ENCODE peak calls at places on chromosome X, in four cellular contexts. M is IMR-90; D is CD8-positive, alpha-beta T cell; H is tibial artery. S is an unnamed sample.

GRCh38 chrX:1466232-1466661 is 13.5 kb upstream of the ASMTL start:
- DNase-seq in M (no peak), D (no peak), H (peak), S (no peak)

GRCh38 chrX:110394653-110395052 is 36.0 kb downstream of the RTL9 start:
- DNase-seq in M (peak), D (no peak), H (no peak), S (peak)

GRCh38 chrX:122582280-122582679 is 601.8 kb upstream of the GRIA3 start:
- DNase-seq in M (no peak), D (no peak), H (no peak), S (peak)

GRCh38 chrX:123859828-123860505 is at the start of gene XIAP:
- DNase-seq in M (peak), D (peak), H (peak), S (peak)

GRCh38 chrX:11119295-11119943 is 8.3 kb downstream of the HCCS start:
- DNase-seq in M (no peak), D (no peak), H (no peak), S (no peak)

GRCh38 chrX:57906790-57907189 is 3.5 kb downstream of the ZXDA start:
- DNase-seq in M (peak), D (no peak), H (no peak), S (no peak)

GRCh38 chrX:43655961-43656494 is at the start of gene MAOA:
- DNase-seq in M (no peak), D (no peak), H (peak), S (peak)

GRCh38 chrX:41481264-41482109 is 34.3 kb downstream of the NYX start:
- DNase-seq in M (no peak), D (no peak), H (no peak), S (peak)

GRCh38 chrX:150899191-150899757 is 806 bp upstream of the CD99L2 start:
- DNase-seq in M (peak), D (no peak), H (peak), S (peak)

GRCh38 chrX:34877451-34877850 is 65.1 kb upstream of the FAM47B start:
- DNase-seq in M (peak), D (no peak), H (no peak), S (no peak)

GRCh38 chrX:2370436-2370835 is 130.3 kb downstream of the DHRSX start:
- DNase-seq in M (no peak), D (no peak), H (no peak), S (no peak)

GRCh38 chrX:109826954-109827708 is 94.1 kb upstream of the ACSL4 start:
- DNase-seq in M (peak), D (no peak), H (no peak), S (peak)

GRCh38 chrX:17710836-17711235 is 26.5 kb upstream of the SCML1 start:
- DNase-seq in M (peak), D (no peak), H (no peak), S (no peak)

GRCh38 chrX:14598330-14598729 is 69.0 kb downstream of the GLRA2 start:
- DNase-seq in M (no peak), D (no peak), H (no peak), S (no peak)

GRCh38 chrX:137916090-137916746 is 350.3 kb downstream of the ZIC3 start:
- DNase-seq in M (no peak), D (no peak), H (no peak), S (no peak)

GRCh38 chrX:9816094-9816700 is 30.0 kb downstream of the SHROOM2 start:
- DNase-seq in M (no peak), D (no peak), H (no peak), S (no peak)

GRCh38 chrX:96433409-96434122 is 251.1 kb upstream of the DIAPH2 start:
- DNase-seq in M (no peak), D (no peak), H (no peak), S (peak)

GRCh38 chrX:15244421-15244820 is 25.5 kb downstream of the ASB9 start:
- DNase-seq in M (no peak), D (no peak), H (no peak), S (no peak)

GRCh38 chrX:116204947-116205346 is 34.4 kb downstream of the AGTR2 start:
- DNase-seq in M (no peak), D (no peak), H (no peak), S (peak)

GRCh38 chrX:2650037-2650436 is 41.1 kb upstream of the CD99 start:
- DNase-seq in M (no peak), D (no peak), H (no peak), S (no peak)

GRCh38 chrX:10015711-10016515 is 48.8 kb downstream of the CLDN34 start:
- DNase-seq in M (peak), D (no peak), H (peak), S (no peak)

DNA sequence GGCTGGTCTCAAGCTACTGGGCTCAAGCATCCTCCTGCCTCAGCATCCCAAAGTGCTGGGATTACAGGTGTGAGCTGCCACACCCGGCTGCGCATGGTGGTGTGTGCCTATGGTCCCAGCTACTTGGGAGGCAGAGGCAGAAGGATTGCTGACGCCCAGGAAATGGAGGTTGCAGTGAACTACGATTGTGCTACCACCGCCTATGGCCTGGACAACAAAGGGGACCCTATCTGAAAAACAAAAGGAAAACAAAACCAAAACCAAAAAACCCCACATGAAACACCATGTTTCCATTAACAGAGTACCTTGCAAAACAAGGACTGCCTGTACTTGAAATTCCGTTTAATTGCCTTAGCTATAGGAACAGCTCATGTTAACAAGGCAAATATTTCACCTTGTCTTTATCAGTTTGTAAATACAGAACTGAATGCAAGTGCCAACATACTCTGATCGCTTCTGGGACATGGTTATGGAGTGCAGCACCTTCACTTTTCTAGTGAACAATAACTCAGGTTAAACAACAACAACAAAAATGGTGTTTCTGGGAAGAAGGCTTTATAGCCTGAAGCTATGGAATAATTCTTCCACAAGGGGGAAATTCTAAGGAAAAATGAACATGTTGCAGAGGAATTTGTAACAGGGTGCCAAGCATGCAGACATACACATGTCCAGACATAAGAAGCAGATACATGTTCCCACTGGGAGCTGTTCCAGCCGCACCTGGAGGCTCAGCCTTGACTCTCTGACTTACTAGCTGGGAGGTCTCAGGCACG is 73.2 kb upstream of the STS start:
- DNase-seq in M (no peak), D (no peak), H (no peak), S (peak)
- H3K4me3 ChIP-seq in M (no peak), D (no peak), H (no peak), S (no peak)

GRCh38 chrX:78708171-78708570 is 39.3 kb upstream of the LPAR4 start:
- DNase-seq in M (peak), D (no peak), H (no peak), S (peak)
- TF ChIP-seq CTCF in M (peak), D (no peak), H (no peak), S (peak)

GRCh38 chrX:83509246-83509801 is 1.2 kb downstream of the POU3F4 start:
- DNase-seq in M (no peak), D (no peak), H (no peak), S (no peak)
- H3K4me3 ChIP-seq in M (no peak), D (no peak), H (no peak), S (no peak)

DNA sequence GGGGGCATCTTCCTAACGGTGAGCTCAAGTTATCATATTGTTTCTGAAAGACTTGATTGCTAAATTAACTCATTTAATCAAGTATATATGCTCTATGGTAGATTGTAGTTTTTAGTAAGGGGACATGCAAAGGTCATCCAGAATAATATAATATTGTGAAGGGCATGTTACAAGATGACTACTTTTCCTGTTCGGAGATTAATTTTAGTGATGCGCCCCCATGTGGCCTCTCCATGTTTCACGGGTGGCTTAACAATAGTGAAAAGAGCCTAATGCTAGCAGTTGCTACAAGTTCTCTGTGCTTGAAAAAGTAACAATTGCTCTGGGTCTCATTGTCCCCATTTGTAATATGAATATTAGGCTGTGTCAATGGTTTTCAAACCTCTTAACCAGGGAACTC is 12.2 kb downstream of the SMPX start:
- DNase-seq in M (peak), D (no peak), H (no peak), S (no peak)
- TF ChIP-seq CTCF in M (peak), D (peak), H (peak), S (peak)

GRCh38 chrX:85379174-85379907 is at the start of gene POF1B:
- DNase-seq in M (no peak), D (no peak), H (no peak), S (peak)
- H3K4me3 ChIP-seq in M (no peak), D (no peak), H (no peak), S (peak)

DNA sequence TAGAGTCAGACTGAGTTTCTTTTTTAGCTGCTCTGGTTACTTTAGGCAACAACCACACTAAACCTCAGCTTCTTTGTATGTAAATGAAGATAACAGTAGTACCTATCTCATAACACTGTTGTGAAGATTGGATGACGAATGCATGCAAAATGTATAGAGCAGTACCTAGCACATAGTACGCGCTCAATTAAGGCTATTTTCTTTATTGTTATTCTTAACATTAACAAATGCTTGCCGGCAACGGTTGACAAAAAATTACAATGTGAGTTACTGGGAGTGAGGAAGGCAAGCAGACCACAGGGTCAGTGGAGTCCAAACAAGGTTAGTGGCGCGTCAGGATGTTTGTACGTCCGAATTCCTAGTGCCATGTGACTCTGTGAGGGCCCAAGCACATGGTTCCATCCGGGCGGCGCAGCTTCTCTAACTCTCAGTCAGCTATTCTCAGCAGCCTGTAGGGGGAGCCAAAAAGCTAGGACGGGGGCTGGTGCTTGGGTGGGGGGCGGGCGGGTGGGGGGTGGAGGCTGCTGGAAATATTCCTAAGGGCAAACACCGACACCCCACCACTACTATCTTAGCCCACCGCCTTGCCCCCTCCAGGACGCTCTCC is 795 bp upstream of the NALF2 start:
- DNase-seq in M (no peak), D (no peak), H (no peak), S (no peak)
- TF ChIP-seq CTCF in M (no peak), D (no peak), H (no peak), S (peak)

GRCh38 chrX:40097101-40097491 is 662 bp downstream of the BCOR start:
- DNase-seq in M (no peak), D (no peak), H (no peak), S (no peak)

GRCh38 chrX:40097492-40098263 is at the start of gene BCOR:
- DNase-seq in M (peak), D (peak), H (peak), S (no peak)

GRCh38 chrX:40094900-40095587 is 2.7 kb downstream of the BCOR start:
- DNase-seq in M (no peak), D (no peak), H (no peak), S (no peak)

GRCh38 chrX:40095588-40096394 is 2.0 kb downstream of the BCOR start:
- DNase-seq in M (no peak), D (no peak), H (no peak), S (no peak)

DNA sequence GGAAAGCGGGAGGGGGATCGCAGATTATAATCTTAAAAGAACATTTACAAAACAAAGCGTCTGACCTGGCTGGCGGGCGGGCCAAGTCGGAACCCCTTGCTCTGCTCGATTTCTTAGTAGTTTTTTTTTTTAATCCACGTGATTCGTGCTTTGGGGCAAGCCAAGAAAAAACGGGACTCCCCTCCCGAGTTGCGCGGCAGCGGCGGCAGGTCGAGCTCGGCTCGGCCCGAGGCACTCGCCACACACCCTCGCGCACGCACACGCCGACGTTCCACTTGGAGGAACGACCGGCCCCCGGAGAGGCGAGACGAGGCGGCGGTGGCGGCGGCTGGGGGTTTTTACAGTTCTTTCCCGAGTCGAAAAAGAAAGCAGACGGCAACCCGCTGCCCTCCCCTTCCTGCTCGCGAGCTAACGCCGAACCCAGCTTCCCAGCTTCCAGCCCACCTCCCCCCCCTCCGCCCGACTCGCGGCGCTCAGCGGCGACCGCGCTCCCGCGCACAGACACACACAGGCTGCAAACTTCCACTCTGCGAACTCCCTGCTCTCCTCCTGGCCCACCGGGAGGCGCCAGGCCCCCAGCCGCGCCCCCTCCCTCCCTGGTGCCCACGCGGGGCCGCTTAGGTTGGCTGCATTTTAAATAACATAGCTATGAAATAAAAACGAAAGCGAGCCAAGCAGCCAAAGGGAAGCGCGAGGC is 1.2 kb downstream of the BCOR start:
- DNase-seq in M (peak), D (peak), H (peak), S (no peak)
- H3K4me3 ChIP-seq in M (peak), D (peak), H (peak), S (peak)

GRCh38 chrX:39704590-39704989 is 393.2 kb downstream of the BCOR start:
- DNase-seq in M (no peak), D (no peak), H (no peak), S (no peak)

GRCh38 chrX:39709364-39709763 is 388.4 kb downstream of the BCOR start:
- DNase-seq in M (no peak), D (no peak), H (no peak), S (no peak)

GRCh38 chrX:39703307-39703706 is 394.5 kb downstream of the BCOR start:
- DNase-seq in M (no peak), D (no peak), H (no peak), S (no peak)

DNA sequence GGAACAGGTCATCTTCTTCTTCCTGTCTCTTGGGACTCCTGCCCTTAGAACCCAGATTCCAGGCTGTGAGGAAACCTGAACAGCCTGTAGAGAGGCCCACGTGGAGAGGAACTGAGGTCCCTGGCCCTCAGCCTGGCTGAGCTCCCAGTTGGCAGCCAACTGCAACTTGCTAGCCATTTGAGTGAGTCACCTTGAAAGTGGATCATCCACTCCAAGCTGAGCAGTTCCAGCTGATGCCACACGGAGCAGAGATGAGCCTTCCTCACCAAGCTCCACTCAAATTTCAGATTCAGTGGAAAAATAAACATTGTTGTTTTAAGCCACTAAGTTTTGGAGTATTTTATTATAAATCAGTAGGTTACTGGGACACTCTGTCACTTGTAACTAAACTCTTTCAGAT is 392.5 kb downstream of the BCOR start:
- DNase-seq in M (peak), D (no peak), H (peak), S (peak)
- TF ChIP-seq CTCF in M (peak), D (no peak), H (peak), S (peak)

DNA sequence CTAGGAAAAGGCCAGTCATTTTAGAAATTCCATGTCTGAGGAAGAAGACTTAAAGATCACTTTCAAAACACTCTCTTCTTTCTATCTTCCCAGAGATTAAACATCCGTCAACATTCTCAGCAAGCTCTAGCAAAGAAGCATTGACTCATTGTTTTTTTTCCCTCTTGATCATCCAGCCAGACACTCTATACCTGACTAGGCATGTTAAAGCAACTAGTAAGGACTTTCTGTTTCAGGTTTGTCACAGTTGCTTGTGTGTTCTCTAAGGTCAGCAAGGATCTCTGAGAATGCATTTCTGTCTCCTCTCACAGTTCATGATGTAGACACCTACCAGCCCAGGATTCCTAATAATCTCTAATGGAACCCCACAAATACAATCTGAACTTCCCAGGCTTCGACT is 112.2 kb downstream of the IL13RA2 start:
- DNase-seq in M (no peak), D (no peak), H (no peak), S (peak)
- H3K4me3 ChIP-seq in M (no peak), D (no peak), H (no peak), S (no peak)

DNA sequence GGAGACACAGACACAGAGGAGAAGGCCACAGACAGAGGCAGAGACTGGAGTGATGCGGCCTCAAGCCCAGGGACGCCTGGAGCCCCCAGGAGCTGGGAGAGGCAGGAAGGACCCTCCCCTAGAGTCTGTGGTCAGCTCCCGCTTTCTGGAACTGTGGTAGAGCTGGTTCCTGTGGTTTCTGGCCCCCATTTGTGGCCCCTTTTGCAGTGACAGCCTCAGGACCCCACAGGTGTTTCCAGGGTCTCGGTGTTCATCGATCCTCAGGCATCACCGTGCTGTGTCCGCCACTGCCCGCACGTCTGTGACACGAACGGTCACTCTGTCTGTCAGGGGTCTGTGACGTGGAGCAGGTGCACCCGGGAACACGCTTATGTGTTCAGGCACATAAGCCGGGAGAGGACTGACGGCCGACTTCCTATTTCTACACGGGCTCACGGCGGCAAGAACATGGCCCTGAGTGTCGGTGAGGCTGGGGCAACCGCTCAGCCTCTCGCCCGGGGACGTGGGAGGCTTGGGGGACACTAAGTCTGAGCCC is 7.9 kb downstream of the GTPBP6 start:
- DNase-seq in M (no peak), D (no peak), H (peak), S (no peak)
- TF ChIP-seq CTCF in M (no peak), D (no peak), H (no peak), S (no peak)